ENCODE peak calls at places on chromosomes 13 and 19, in five cellular contexts. B is activated naive CD8-positive, alpha-beta T cell treated with anti-CD3 and anti-CD28 coated beads for 36 hours; Z is ovary; P is adrenal gland; I is stimulated activated CD4-positive, alpha-beta T cell treated with anti-CD3 and anti-CD28 coated beads, Interleukin-4, amount 100 ng/mL, for 4 hours. F is an unnamed sample.

GRCh38 chr19:5718579-5719273 is 1.2 kb downstream of the LONP1 start:
- DNase-seq in B (peak), Z (no peak), P (peak), I (no peak), F (peak)

GRCh38 chr13:98489446-98490194 is 87.3 kb downstream of the STK24 start:
- DNase-seq in I (no peak), B (no peak), P (peak), Z (no peak), F (no peak)

GRCh38 chr19:54180691-54181091 is 7.7 kb upstream of the TMC4 start:
- DNase-seq in P (no peak), B (no peak), I (no peak), Z (no peak), F (no peak)

GRCh38 chr19:5628919-5629481 is 6.1 kb downstream of the SAFB start:
- DNase-seq in P (peak), B (no peak), Z (no peak), I (no peak), F (no peak)

GRCh38 chr13:30654430-30654829 is 36.7 kb downstream of the USPL1 start:
- DNase-seq in Z (no peak), I (no peak), B (no peak), P (no peak), F (no peak)

GRCh38 chr19:31938675-31939074 is 406.7 kb upstream of the ZNF507 start:
- DNase-seq in P (no peak), I (no peak), Z (no peak), B (no peak), F (no peak)

GRCh38 chr13:36848228-36848982 is 29.4 kb downstream of the RFXAP start:
- DNase-seq in Z (no peak), B (no peak), P (no peak), I (no peak), F (no peak)

GRCh38 chr13:111947876-111948275 is 119.1 kb upstream of the SOX1 start:
- DNase-seq in B (no peak), P (peak), Z (no peak), I (no peak), F (no peak)

GRCh38 chr13:75761373-75761772 is 125.2 kb downstream of the LMO7 start:
- DNase-seq in B (peak), P (no peak), I (no peak), Z (no peak), F (no peak)

GRCh38 chr13:24232037-24232436 is 71.5 kb downstream of the SPATA13 start:
- DNase-seq in Z (no peak), B (no peak), I (no peak), P (no peak), F (no peak)

GRCh38 chr13:71522976-71523517 is 344.0 kb downstream of the DACH1 start:
- DNase-seq in P (no peak), Z (no peak), B (no peak), I (no peak), F (no peak)

GRCh38 chr19:34667349-34668076 is 9.4 kb downstream of the SCGB2B2 start:
- DNase-seq in I (no peak), P (no peak), B (no peak), Z (no peak), F (no peak)

GRCh38 chr19:4583961-4584669 is 24.6 kb upstream of the SEMA6B start:
- DNase-seq in B (peak), Z (no peak), I (peak), P (no peak), F (no peak)

GRCh38 chr19:54282706-54283105 is 1.8 kb upstream of the LILRB2 start:
- DNase-seq in I (no peak), P (peak), B (no peak), Z (no peak), F (no peak)

GRCh38 chr19:4606921-4607678 is 32.2 kb upstream of the TNFAIP8L1 start:
- DNase-seq in P (peak), Z (peak), B (no peak), I (no peak), F (no peak)

GRCh38 chr19:54452626-54453025 is 3.6 kb downstream of the LENG8 start:
- DNase-seq in B (no peak), I (no peak), Z (no peak), P (no peak), F (no peak)